ENCODE peak calls at places on chromosome 15, in nine cellular contexts. One of them, this sample, is unnamed.

GRCh38 chr15:46857103-46857502 is 860.2 kb upstream of the SEMA6D start:
- DNase-seq in cardiac muscle cell: no peak
- DNase-seq in tibial nerve: no peak
- DNase-seq in adrenal gland: no peak
- DNase-seq in stomach: no peak
- DNase-seq in OCI-LY7: no peak
- DNase-seq in skeletal muscle cell: no peak
- DNase-seq in GM23248: no peak
- DNase-seq in upper lobe of right lung: no peak
- DNase-seq in this sample: no peak

GRCh38 chr15:52785672-52786406 is 4.3 kb downstream of the ONECUT1 start:
- DNase-seq in cardiac muscle cell: no peak
- DNase-seq in tibial nerve: no peak
- DNase-seq in adrenal gland: no peak
- DNase-seq in stomach: no peak
- DNase-seq in OCI-LY7: no peak
- DNase-seq in skeletal muscle cell: no peak
- DNase-seq in GM23248: no peak
- DNase-seq in upper lobe of right lung: no peak
- DNase-seq in this sample: no peak

GRCh38 chr15:51503003-51503402 is 119.6 kb downstream of the DMXL2 start:
- DNase-seq in cardiac muscle cell: no peak
- DNase-seq in tibial nerve: no peak
- DNase-seq in adrenal gland: no peak
- DNase-seq in stomach: no peak
- DNase-seq in OCI-LY7: no peak
- DNase-seq in skeletal muscle cell: no peak
- DNase-seq in GM23248: no peak
- DNase-seq in upper lobe of right lung: no peak
- DNase-seq in this sample: no peak

GRCh38 chr15:24956131-24956838 is 1.5 kb downstream of the SNRPN start:
- DNase-seq in cardiac muscle cell: peak; percentile 84
- DNase-seq in tibial nerve: no peak
- DNase-seq in adrenal gland: peak; percentile 83
- DNase-seq in stomach: peak; percentile 74
- DNase-seq in OCI-LY7: no peak
- DNase-seq in skeletal muscle cell: peak; percentile 35
- DNase-seq in GM23248: peak; percentile 82
- DNase-seq in upper lobe of right lung: peak; percentile 87
- DNase-seq in this sample: peak; percentile 85

GRCh38 chr15:98730860-98731711 is 82.7 kb downstream of the IGF1R start:
- DNase-seq in cardiac muscle cell: no peak
- DNase-seq in tibial nerve: no peak
- DNase-seq in adrenal gland: no peak
- DNase-seq in stomach: no peak
- DNase-seq in OCI-LY7: no peak
- DNase-seq in skeletal muscle cell: no peak
- DNase-seq in GM23248: no peak
- DNase-seq in upper lobe of right lung: no peak
- DNase-seq in this sample: no peak

GRCh38 chr15:70213779-70214178 is 116.1 kb upstream of the TLE3 start:
- DNase-seq in cardiac muscle cell: no peak
- DNase-seq in tibial nerve: no peak
- DNase-seq in adrenal gland: no peak
- DNase-seq in stomach: no peak
- DNase-seq in OCI-LY7: no peak
- DNase-seq in skeletal muscle cell: no peak
- DNase-seq in GM23248: no peak
- DNase-seq in upper lobe of right lung: no peak
- DNase-seq in this sample: no peak

GRCh38 chr15:60673918-60674558 is 195.1 kb upstream of the ICE2 start:
- DNase-seq in cardiac muscle cell: peak; percentile 88
- DNase-seq in tibial nerve: no peak
- DNase-seq in adrenal gland: peak; percentile 72
- DNase-seq in stomach: peak; percentile 43
- DNase-seq in OCI-LY7: no peak
- DNase-seq in skeletal muscle cell: peak; percentile 92
- DNase-seq in GM23248: peak; percentile 98
- DNase-seq in upper lobe of right lung: no peak
- DNase-seq in this sample: peak; percentile 20

GRCh38 chr15:71687902-71688508 is 122.3 kb upstream of the NR2E3 start:
- DNase-seq in cardiac muscle cell: no peak
- DNase-seq in tibial nerve: no peak
- DNase-seq in adrenal gland: no peak
- DNase-seq in stomach: no peak
- DNase-seq in OCI-LY7: no peak
- DNase-seq in skeletal muscle cell: peak; percentile 34
- DNase-seq in GM23248: peak; percentile 56
- DNase-seq in upper lobe of right lung: no peak
- DNase-seq in this sample: no peak

GRCh38 chr15:48500595-48500994 is 144.9 kb downstream of the FBN1 start:
- DNase-seq in cardiac muscle cell: no peak
- DNase-seq in tibial nerve: no peak
- DNase-seq in adrenal gland: no peak
- DNase-seq in stomach: no peak
- DNase-seq in OCI-LY7: no peak
- DNase-seq in skeletal muscle cell: no peak
- DNase-seq in GM23248: peak; percentile 47
- DNase-seq in upper lobe of right lung: no peak
- DNase-seq in this sample: peak; percentile 14

GRCh38 chr15:90033006-90033405 is 31.9 kb downstream of the ZNF710 start:
- DNase-seq in cardiac muscle cell: no peak
- DNase-seq in tibial nerve: no peak
- DNase-seq in adrenal gland: no peak
- DNase-seq in stomach: no peak
- DNase-seq in OCI-LY7: no peak
- DNase-seq in skeletal muscle cell: no peak
- DNase-seq in GM23248: no peak
- DNase-seq in upper lobe of right lung: no peak
- DNase-seq in this sample: no peak

GRCh38 chr15:68781766-68782588 is 38.7 kb downstream of the ANP32A start:
- DNase-seq in cardiac muscle cell: no peak
- DNase-seq in tibial nerve: peak; percentile 33
- DNase-seq in adrenal gland: peak; percentile 56
- DNase-seq in stomach: no peak
- DNase-seq in OCI-LY7: no peak
- DNase-seq in skeletal muscle cell: no peak
- DNase-seq in GM23248: no peak
- DNase-seq in upper lobe of right lung: no peak
- DNase-seq in this sample: no peak

GRCh38 chr15:60390231-60390630 is 7.6 kb downstream of the ANXA2 start:
- DNase-seq in cardiac muscle cell: no peak
- DNase-seq in tibial nerve: no peak
- DNase-seq in adrenal gland: no peak
- DNase-seq in stomach: no peak
- DNase-seq in OCI-LY7: no peak
- DNase-seq in skeletal muscle cell: no peak
- DNase-seq in GM23248: peak; percentile 52
- DNase-seq in upper lobe of right lung: no peak
- DNase-seq in this sample: no peak

GRCh38 chr15:64843996-64844395 is 2.3 kb downstream of the PLEKHO2 start:
- DNase-seq in cardiac muscle cell: no peak
- DNase-seq in tibial nerve: no peak
- DNase-seq in adrenal gland: no peak
- DNase-seq in stomach: no peak
- DNase-seq in OCI-LY7: no peak
- DNase-seq in skeletal muscle cell: no peak
- DNase-seq in GM23248: no peak
- DNase-seq in upper lobe of right lung: no peak
- DNase-seq in this sample: peak; percentile 41
- H3K4me3 ChIP-seq in cardiac muscle cell: no peak overlapping the region
- H3K4me3 ChIP-seq in tibial nerve: peak overlapping the region; percentile 91
- H3K4me3 ChIP-seq in adrenal gland: peak overlapping the region; percentile 7
- H3K4me3 ChIP-seq in stomach: peak overlapping the region; percentile 93
- H3K4me3 ChIP-seq in OCI-LY7: peak overlapping the region; percentile 92
- H3K4me3 ChIP-seq in skeletal muscle cell: peak overlapping the region; percentile 20
- H3K4me3 ChIP-seq in GM23248: peak overlapping the region; percentile 88
- H3K4me3 ChIP-seq in upper lobe of right lung: peak overlapping the region; percentile 87
- H3K4me3 ChIP-seq in this sample: peak overlapping the region; percentile 93

GRCh38 chr15:50180091-50180490 is 1.9 kb upstream of the SLC27A2 start:
- DNase-seq in cardiac muscle cell: no peak
- DNase-seq in tibial nerve: no peak
- DNase-seq in adrenal gland: no peak
- DNase-seq in stomach: no peak
- DNase-seq in OCI-LY7: no peak
- DNase-seq in skeletal muscle cell: no peak
- DNase-seq in GM23248: no peak
- DNase-seq in upper lobe of right lung: no peak
- DNase-seq in this sample: no peak

GRCh38 chr15:50180578-50180977 is 1.4 kb upstream of the SLC27A2 start:
- DNase-seq in cardiac muscle cell: no peak
- DNase-seq in tibial nerve: no peak
- DNase-seq in adrenal gland: no peak
- DNase-seq in stomach: no peak
- DNase-seq in OCI-LY7: no peak
- DNase-seq in skeletal muscle cell: no peak
- DNase-seq in GM23248: no peak
- DNase-seq in upper lobe of right lung: no peak
- DNase-seq in this sample: no peak

GRCh38 chr15:50181983-50182232 is at the start of gene SLC27A2:
- DNase-seq in cardiac muscle cell: peak; percentile 23
- DNase-seq in tibial nerve: no peak
- DNase-seq in adrenal gland: no peak
- DNase-seq in stomach: peak; percentile 46
- DNase-seq in OCI-LY7: no peak
- DNase-seq in skeletal muscle cell: no peak
- DNase-seq in GM23248: no peak
- DNase-seq in upper lobe of right lung: peak; percentile 76
- DNase-seq in this sample: peak; percentile 27

GRCh38 chr15:50182233-50183013 is 427 bp downstream of the SLC27A2 start:
- DNase-seq in cardiac muscle cell: peak; percentile 45
- DNase-seq in tibial nerve: no peak
- DNase-seq in adrenal gland: no peak
- DNase-seq in stomach: peak; percentile 33
- DNase-seq in OCI-LY7: no peak
- DNase-seq in skeletal muscle cell: no peak
- DNase-seq in GM23248: peak; percentile 47
- DNase-seq in upper lobe of right lung: peak; percentile 69
- DNase-seq in this sample: no peak

DNA sequence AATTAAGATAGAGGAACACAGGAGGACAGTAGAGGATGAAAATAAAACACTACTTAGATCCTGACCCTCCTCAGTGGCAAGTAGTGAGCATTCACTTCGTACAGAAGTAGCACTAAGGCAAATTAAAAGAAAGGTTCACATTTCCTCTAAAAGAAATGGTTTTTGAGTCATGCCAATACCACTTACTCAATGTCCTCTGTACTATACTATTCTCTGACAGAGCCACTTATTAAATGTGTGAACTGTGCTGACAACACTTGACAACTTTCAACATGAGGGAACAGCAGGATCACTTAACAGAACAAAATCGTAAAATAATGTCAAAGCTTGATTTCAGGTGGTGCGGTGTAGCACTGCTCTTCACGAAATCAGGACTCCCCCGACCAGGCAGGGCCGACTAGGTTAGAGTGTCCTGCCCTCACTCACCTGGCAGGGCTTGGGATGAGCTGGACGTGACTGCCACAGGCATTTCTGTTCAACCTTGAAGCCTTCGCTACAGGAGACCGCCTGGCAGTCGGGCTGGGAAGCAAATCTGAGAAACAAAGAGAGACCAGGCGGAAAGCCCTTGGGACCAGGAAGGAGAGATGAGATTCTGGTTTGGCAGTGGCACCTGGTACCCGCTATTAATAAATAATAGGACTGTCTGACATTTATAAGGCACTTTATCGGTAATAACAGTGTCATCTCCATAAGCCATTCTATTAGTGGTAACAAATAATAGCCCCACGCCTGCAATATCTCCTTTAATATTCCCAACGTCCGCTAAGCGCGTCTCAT is 602 bp upstream of the SLC27A2 start:
- DNase-seq in cardiac muscle cell: no peak
- DNase-seq in tibial nerve: no peak
- DNase-seq in adrenal gland: no peak
- DNase-seq in stomach: no peak
- DNase-seq in OCI-LY7: no peak
- DNase-seq in skeletal muscle cell: no peak
- DNase-seq in GM23248: no peak
- DNase-seq in upper lobe of right lung: no peak
- DNase-seq in this sample: no peak
- H3K4me3 ChIP-seq in cardiac muscle cell: peak overlapping the region; percentile 46
- H3K4me3 ChIP-seq in tibial nerve: peak overlapping the region; percentile 30
- H3K4me3 ChIP-seq in adrenal gland: no peak overlapping the region
- H3K4me3 ChIP-seq in stomach: peak overlapping the region; percentile 54
- H3K4me3 ChIP-seq in OCI-LY7: no peak overlapping the region
- H3K4me3 ChIP-seq in skeletal muscle cell: peak overlapping the region; percentile 42
- H3K4me3 ChIP-seq in GM23248: peak overlapping the region; percentile 60
- H3K4me3 ChIP-seq in upper lobe of right lung: peak overlapping the region; percentile 58
- H3K4me3 ChIP-seq in this sample: no peak overlapping the region

GRCh38 chr15:66703540-66703941 is 1.5 kb downstream of the SMAD6 start:
- DNase-seq in cardiac muscle cell: peak; percentile 48
- DNase-seq in tibial nerve: no peak
- DNase-seq in adrenal gland: peak; percentile 42
- DNase-seq in stomach: peak; percentile 52
- DNase-seq in OCI-LY7: peak; percentile 66
- DNase-seq in skeletal muscle cell: no peak
- DNase-seq in GM23248: peak; percentile 72
- DNase-seq in upper lobe of right lung: peak; percentile 77
- DNase-seq in this sample: peak; percentile 37
- H3K4me3 ChIP-seq in cardiac muscle cell: peak overlapping the region; percentile 100
- H3K4me3 ChIP-seq in tibial nerve: peak overlapping the region; percentile 57
- H3K4me3 ChIP-seq in adrenal gland: no peak overlapping the region
- H3K4me3 ChIP-seq in stomach: peak overlapping the region; percentile 72
- H3K4me3 ChIP-seq in OCI-LY7: peak overlapping the region; percentile 77
- H3K4me3 ChIP-seq in skeletal muscle cell: peak overlapping the region; percentile 66
- H3K4me3 ChIP-seq in GM23248: peak overlapping the region; percentile 81
- H3K4me3 ChIP-seq in upper lobe of right lung: peak overlapping the region; percentile 60
- H3K4me3 ChIP-seq in this sample: peak overlapping the region; percentile 2

GRCh38 chr15:81285461-81285860 is 38.5 kb downstream of the STARD5 start:
- DNase-seq in cardiac muscle cell: no peak
- DNase-seq in tibial nerve: no peak
- DNase-seq in adrenal gland: no peak
- DNase-seq in stomach: no peak
- DNase-seq in OCI-LY7: no peak
- DNase-seq in skeletal muscle cell: no peak
- DNase-seq in GM23248: no peak
- DNase-seq in upper lobe of right lung: no peak
- DNase-seq in this sample: no peak

GRCh38 chr15:81281176-81281735 is 42.7 kb downstream of the STARD5 start:
- DNase-seq in cardiac muscle cell: no peak
- DNase-seq in tibial nerve: no peak
- DNase-seq in adrenal gland: no peak
- DNase-seq in stomach: no peak
- DNase-seq in OCI-LY7: no peak
- DNase-seq in skeletal muscle cell: no peak
- DNase-seq in GM23248: no peak
- DNase-seq in upper lobe of right lung: no peak
- DNase-seq in this sample: no peak

GRCh38 chr15:81282911-81283310 is 41.0 kb downstream of the STARD5 start:
- DNase-seq in cardiac muscle cell: no peak
- DNase-seq in tibial nerve: no peak
- DNase-seq in adrenal gland: no peak
- DNase-seq in stomach: no peak
- DNase-seq in OCI-LY7: no peak
- DNase-seq in skeletal muscle cell: no peak
- DNase-seq in GM23248: no peak
- DNase-seq in upper lobe of right lung: no peak
- DNase-seq in this sample: no peak

GRCh38 chr15:81281925-81282895 is 41.7 kb downstream of the STARD5 start:
- DNase-seq in cardiac muscle cell: no peak
- DNase-seq in tibial nerve: no peak
- DNase-seq in adrenal gland: no peak
- DNase-seq in stomach: no peak
- DNase-seq in OCI-LY7: no peak
- DNase-seq in skeletal muscle cell: no peak
- DNase-seq in GM23248: no peak
- DNase-seq in upper lobe of right lung: no peak
- DNase-seq in this sample: no peak

GRCh38 chr15:81284256-81285031 is 39.5 kb downstream of the STARD5 start:
- DNase-seq in cardiac muscle cell: no peak
- DNase-seq in tibial nerve: no peak
- DNase-seq in adrenal gland: no peak
- DNase-seq in stomach: no peak
- DNase-seq in OCI-LY7: peak; percentile 44
- DNase-seq in skeletal muscle cell: no peak
- DNase-seq in GM23248: no peak
- DNase-seq in upper lobe of right lung: no peak
- DNase-seq in this sample: peak; percentile 31
- H3K4me3 ChIP-seq in cardiac muscle cell: no peak overlapping the region
- H3K4me3 ChIP-seq in tibial nerve: no peak overlapping the region
- H3K4me3 ChIP-seq in adrenal gland: no peak overlapping the region
- H3K4me3 ChIP-seq in stomach: no peak overlapping the region
- H3K4me3 ChIP-seq in OCI-LY7: peak overlapping the region; percentile 29
- H3K4me3 ChIP-seq in skeletal muscle cell: no peak overlapping the region
- H3K4me3 ChIP-seq in GM23248: no peak overlapping the region
- H3K4me3 ChIP-seq in upper lobe of right lung: no peak overlapping the region
- H3K4me3 ChIP-seq in this sample: no peak overlapping the region

This sample was measured in GM12865.